ENCODE peak calls at places on chromosomes 3 and 15, in nine cellular contexts. T is NCI-H1436, C is MV-4-11, O is cardiac fibroblast, V is NCI-H1092 treated with DMSO at 0.1 percent for 48 hours, S is NCI-H345, I is C1 segment of cervical spinal cord, W is fibroblast of lung, Z is fibroblast of the aortic adventitia. Q is an unnamed sample.

GRCh38 chr3:29447946-29448632 is 167.2 kb downstream of the RBMS3 start:
- DNase-seq in Z (no peak), C (no peak), W (no peak), I (no peak), T (no peak), S (peak), V (no peak), O (no peak), Q (no peak)

GRCh38 chr3:122930371-122930997 is 97.1 kb downstream of the SEMA5B start:
- DNase-seq in W (no peak), V (no peak), O (no peak), S (no peak), T (no peak), C (no peak), Z (no peak), I (no peak), Q (no peak)

GRCh38 chr3:5063724-5064123 is 58.4 kb upstream of the ARL8B start:
- DNase-seq in V (no peak), W (no peak), I (no peak), Z (no peak), S (no peak), C (no peak), O (no peak), T (no peak), Q (no peak)

GRCh38 chr15:101105059-101105851 is 146.6 kb downstream of the CHSY1 start:
- DNase-seq in C (no peak), W (peak), T (no peak), S (no peak), O (no peak), I (no peak), Z (peak), V (no peak), Q (peak)

GRCh38 chr15:89139613-89140499 is 51.6 kb downstream of the ABHD2 start:
- DNase-seq in W (no peak), C (no peak), O (peak), V (peak), S (no peak), I (peak), Z (peak), T (no peak), Q (no peak)

GRCh38 chr3:62876064-62876463 is 848 bp upstream of the CADPS start:
- DNase-seq in W (peak), Z (peak), T (no peak), S (peak), O (peak), C (no peak), V (peak), I (peak), Q (peak)

GRCh38 chr15:92025717-92026270 is 172.3 kb downstream of the SLCO3A1 start:
- DNase-seq in O (no peak), W (no peak), C (no peak), Z (no peak), T (peak), V (no peak), I (no peak), S (no peak), Q (no peak)

GRCh38 chr15:54029076-54029475 is 50.8 kb downstream of the UNC13C start:
- DNase-seq in C (no peak), I (no peak), V (no peak), W (no peak), Z (no peak), O (no peak), T (no peak), S (no peak), Q (no peak)

GRCh38 chr15:71891026-71891425 is 80.7 kb downstream of the NR2E3 start:
- DNase-seq in T (no peak), S (no peak), C (no peak), W (peak), I (no peak), Z (no peak), V (no peak), O (no peak), Q (peak)

GRCh38 chr3:127887321-127887720 is 27.7 kb upstream of the KBTBD12 start:
- DNase-seq in V (no peak), O (no peak), T (peak), I (no peak), Z (no peak), S (no peak), W (peak), C (no peak), Q (no peak)

GRCh38 chr3:11576453-11576852 is 67.3 kb downstream of the VGLL4 start:
- DNase-seq in O (no peak), V (no peak), T (no peak), I (no peak), C (no peak), S (no peak), W (no peak), Z (no peak), Q (no peak)

GRCh38 chr15:45023659-45024320 is 795 bp downstream of the SORD start:
- DNase-seq in Z (peak), O (peak), W (peak), S (no peak), I (peak), C (no peak), T (no peak), V (no peak), Q (peak)

GRCh38 chr15:88636039-88636438 is 2.8 kb upstream of the ISG20 start:
- DNase-seq in Z (no peak), C (no peak), O (no peak), W (no peak), I (no peak), S (no peak), T (no peak), V (no peak), Q (no peak)

GRCh38 chr15:49858076-49858475 is 237.2 kb downstream of the DTWD1 start:
- DNase-seq in I (no peak), S (no peak), T (no peak), O (peak), V (no peak), Z (peak), W (no peak), C (no peak), Q (no peak)

GRCh38 chr15:83203543-83203942 is 4.1 kb downstream of the HDGFL3 start:
- DNase-seq in Z (no peak), S (no peak), T (no peak), W (no peak), C (no peak), O (no peak), V (no peak), I (no peak), Q (no peak)

GRCh38 chr15:90300988-90301715 is 35.7 kb downstream of the NGRN start:
- DNase-seq in Z (peak), C (no peak), O (peak), V (peak), W (peak), S (peak), T (peak), I (peak), Q (peak)

GRCh38 chr3:76582632-76583378 is 457.1 kb upstream of the ROBO2 start:
- DNase-seq in C (no peak), V (no peak), I (no peak), W (no peak), O (no peak), S (no peak), T (no peak), Z (no peak), Q (peak)

GRCh38 chr3:37519236-37519635 is 342.4 kb upstream of the CTDSPL start:
- DNase-seq in S (no peak), V (no peak), Z (no peak), O (no peak), T (no peak), I (no peak), W (no peak), C (no peak), Q (no peak)

GRCh38 chr3:135215516-135215915 is 420.5 kb downstream of the EPHB1 start:
- DNase-seq in S (no peak), Z (peak), C (no peak), I (no peak), W (no peak), T (no peak), V (no peak), O (no peak), Q (no peak)

GRCh38 chr3:14879161-14879888 is 60.6 kb downstream of the FGD5 start:
- DNase-seq in I (no peak), C (no peak), W (no peak), Z (peak), V (no peak), O (peak), S (peak), T (no peak), Q (no peak)

GRCh38 chr3:186966406-186966805 is 36.1 kb downstream of the ST6GAL1 start:
- DNase-seq in S (no peak), O (no peak), W (no peak), Z (no peak), I (no peak), T (no peak), V (no peak), C (no peak), Q (no peak)

GRCh38 chr3:25782938-25783660 is at the start of gene NGLY1:
- DNase-seq in Z (peak), S (peak), T (peak), O (peak), W (peak), C (peak), V (peak), I (peak), Q (peak)

GRCh38 chr3:149808209-149808829 is 4.7 kb upstream of the RNF13 start:
- DNase-seq in Z (peak), C (peak), S (peak), V (peak), T (peak), I (peak), W (peak), O (peak), Q (peak)

GRCh38 chr3:127456471-127457093 is 134.0 kb downstream of the TPRA1 start:
- DNase-seq in Z (peak), C (no peak), V (peak), O (peak), T (no peak), S (peak), W (peak), I (no peak), Q (peak)

GRCh38 chr15:38818156-38818745 is 253.6 kb upstream of the RASGRP1 start:
- DNase-seq in W (no peak), I (peak), O (no peak), Z (no peak), S (no peak), C (no peak), T (no peak), V (no peak), Q (no peak)

Q was measured in IMR-90.